ENCODE peak calls at places on chromosome 1, in eight cellular contexts. J is aorta; L is nephron progenitor cell; T is CD4-positive, alpha-beta T cell; A is AG04450; I is GM10248; W is EL; S is H7. K is an unnamed sample.

GRCh38 chr1:24929876-24930702 is at the start of gene RUNX3:
- DNase-seq in J (peak), L (peak), T (peak), A (no peak), I (peak), W (peak), S (peak), K (no peak)

GRCh38 chr1:13828454-13829151 is 128.6 kb downstream of the PRDM2 start:
- DNase-seq in J (no peak), L (peak), T (no peak), A (no peak), I (peak), W (no peak), S (peak), K (no peak)

GRCh38 chr1:8397511-8397910 is 79.6 kb downstream of the SLC45A1 start:
- DNase-seq in J (no peak), L (no peak), T (no peak), A (no peak), I (peak), W (peak), S (no peak), K (no peak)

GRCh38 chr1:61638296-61638695 is 86.6 kb downstream of the TM2D1 start:
- DNase-seq in J (no peak), L (no peak), T (no peak), A (no peak), I (no peak), W (peak), S (no peak), K (no peak)

GRCh38 chr1:56576880-56577858 is 2.2 kb downstream of the PLPP3 start:
- DNase-seq in J (no peak), L (no peak), T (no peak), A (no peak), I (peak), W (peak), S (peak), K (no peak)

GRCh38 chr1:26772687-26773086 is 15.1 kb upstream of the PIGV start:
- DNase-seq in J (no peak), L (no peak), T (no peak), A (peak), I (no peak), W (peak), S (no peak), K (no peak)

GRCh38 chr1:40102896-40103295 is 5.8 kb upstream of the PPT1 start:
- DNase-seq in J (no peak), L (no peak), T (no peak), A (no peak), I (no peak), W (no peak), S (no peak), K (no peak)

GRCh38 chr1:150971583-150972416 is 2.8 kb downstream of the CERS2 start:
- DNase-seq in J (no peak), L (no peak), T (no peak), A (no peak), I (no peak), W (peak), S (peak), K (no peak)

GRCh38 chr1:176949033-176949662 is 215.4 kb downstream of the ASTN1 start:
- DNase-seq in J (peak), L (peak), T (no peak), A (no peak), I (peak), W (peak), S (peak), K (no peak)

GRCh38 chr1:240693036-240693435 is 81.1 kb upstream of the GREM2 start:
- DNase-seq in J (no peak), L (no peak), T (no peak), A (no peak), I (no peak), W (no peak), S (no peak), K (no peak)

GRCh38 chr1:243924588-243925349 is 74.7 kb upstream of the AKT3 start:
- DNase-seq in J (no peak), L (no peak), T (no peak), A (no peak), I (no peak), W (peak), S (no peak), K (no peak)

GRCh38 chr1:161763522-161764098 is 2.5 kb upstream of the ATF6 start:
- DNase-seq in J (no peak), L (peak), T (peak), A (no peak), I (peak), W (peak), S (peak), K (no peak)